ENCODE peak calls at places on chromosome 22, in six cellular contexts. C is nephron progenitor cell; Y is activated CD4-positive, alpha-beta T cell treated with anti-CD3 and anti-CD28 coated beads, Interleukin-2, amount 50 U/mL, for 4 hours; U is stomach; J is cardiac muscle cell; Z is ecto neural progenitor cell. X is an unnamed sample.

GRCh38 chr22:49810363-49811013 is 17.2 kb downstream of the BRD1 start:
- DNase-seq in C (no peak), Y (no peak), J (peak), U (no peak), Z (no peak), X (peak)

GRCh38 chr22:39175127-39176066 is 22.9 kb upstream of the CBX7 start:
- DNase-seq in U (no peak), Y (no peak), J (peak), C (no peak), Z (peak), X (peak)

GRCh38 chr22:49564054-49564453 is 263.6 kb downstream of the BRD1 start:
- DNase-seq in U (no peak), Y (no peak), J (no peak), Z (no peak), C (no peak), X (no peak)

GRCh38 chr22:37482244-37482643 is 3.9 kb downstream of the MFNG start:
- DNase-seq in U (no peak), Y (no peak), Z (no peak), J (no peak), C (no peak), X (no peak)

GRCh38 chr22:37484115-37485005 is 1.8 kb downstream of the MFNG start:
- DNase-seq in C (no peak), J (no peak), U (peak), Z (no peak), Y (peak), X (peak)

GRCh38 chr22:45831394-45831793 is 145.6 kb downstream of the WNT7B start:
- DNase-seq in Y (no peak), C (no peak), Z (no peak), J (peak), U (no peak), X (peak)

GRCh38 chr22:41446057-41446501 is 522 bp downstream of the TOB2 start:
- DNase-seq in J (no peak), C (no peak), Z (no peak), U (peak), Y (no peak), X (peak)

GRCh38 chr22:41969110-41969646 is at the start of gene SEPTIN3:
- DNase-seq in Y (no peak), Z (no peak), U (no peak), J (no peak), C (no peak), X (no peak)

GRCh38 chr22:29773233-29773632 is 6.1 kb downstream of the UQCR10 start:
- DNase-seq in C (no peak), Y (no peak), Z (no peak), U (no peak), J (peak), X (no peak)

GRCh38 chr22:26172389-26172990 is 3.2 kb downstream of the SEZ6L start:
- DNase-seq in Y (no peak), J (peak), Z (peak), C (peak), U (no peak), X (peak)

GRCh38 chr22:44566911-44567310 is 68.9 kb upstream of the RTL6 start:
- DNase-seq in J (no peak), Z (peak), U (no peak), C (no peak), Y (no peak), X (no peak)

GRCh38 chr22:39122772-39123470 is 25.9 kb downstream of the APOBEC3H start:
- DNase-seq in Z (no peak), Y (no peak), U (no peak), C (no peak), J (no peak), X (no peak)

GRCh38 chr22:23288301-23289129 is 108.2 kb downstream of the BCR start:
- DNase-seq in J (no peak), Y (no peak), C (no peak), U (no peak), Z (no peak), X (no peak)

GRCh38 chr22:20567993-20568417 is 60.6 kb downstream of the MED15 start:
- DNase-seq in Z (no peak), J (peak), Y (no peak), C (no peak), U (no peak), X (no peak)

GRCh38 chr22:31173386-31174145 is 13.6 kb downstream of the RNF185 start:
- DNase-seq in C (no peak), J (peak), U (no peak), Z (no peak), Y (no peak), X (peak)

GRCh38 chr22:23769321-23769965 is 1.7 kb upstream of the CHCHD10 start:
- DNase-seq in Z (no peak), U (no peak), C (no peak), J (no peak), Y (no peak), X (no peak)

GRCh38 chr22:44692662-44693007 is 9.4 kb upstream of the PRR5 start:
- DNase-seq in U (no peak), C (no peak), J (no peak), Y (no peak), Z (no peak), X (no peak)

GRCh38 chr22:36160499-36160942 is at the start of gene APOL3:
- DNase-seq in Y (peak), Z (no peak), C (no peak), U (peak), J (peak), X (peak)

GRCh38 chr22:36422287-36423014 is 34.7 kb upstream of the MYH9 start:
- DNase-seq in Z (no peak), J (no peak), U (no peak), Y (no peak), C (no peak), X (no peak)

GRCh38 chr22:35219012-35219411 is 38.3 kb upstream of the HMGXB4 start:
- DNase-seq in Z (no peak), J (peak), Y (no peak), C (no peak), U (no peak), X (no peak)

GRCh38 chr22:43273902-43274484 is 69.2 kb downstream of the SCUBE1 start:
- DNase-seq in Z (peak), J (peak), U (peak), C (peak), Y (peak), X (peak)

GRCh38 chr22:50691521-50691920 is 18.9 kb downstream of the SHANK3 start:
- DNase-seq in Y (no peak), U (no peak), Z (peak), J (peak), C (peak), X (peak)

GRCh38 chr22:19622061-19622441 is 92.3 kb upstream of the SEPTIN5 start:
- DNase-seq in Z (no peak), C (no peak), Y (no peak), U (no peak), J (no peak), X (no peak)